ENCODE peak calls at places on chromosome 18, in six cellular contexts. O, A, Q, Y, J and M are unnamed samples.

GRCh38 chr18:7116001-7116831 is 1.4 kb downstream of the LAMA1 start:
- DNase-seq in J (no peak), Q (no peak), A (no peak), O (peak; percentile 78), Y (no peak), M (peak; percentile 50)

GRCh38 chr18:48829443-48830149 is 121.2 kb downstream of the SMAD7 start:
- DNase-seq in Q (no peak), J (no peak), O (peak; percentile 70), Y (no peak), A (no peak), M (no peak)

GRCh38 chr18:36697905-36698304 is 130.9 kb downstream of the TPGS2 start:
- DNase-seq in J (no peak), Q (peak; percentile 73), O (no peak), Y (no peak), A (no peak), M (peak; percentile 94)

GRCh38 chr18:63208676-63209075 is 110.9 kb downstream of the BCL2 start:
- DNase-seq in A (no peak), J (no peak), O (no peak), Q (no peak), Y (no peak), M (no peak)

GRCh38 chr18:35131387-35132283 is 90.4 kb downstream of the MAPRE2 start:
- DNase-seq in Q (no peak), J (no peak), O (no peak), Y (no peak), A (no peak), M (no peak)

GRCh38 chr18:5431836-5432575 is 111.8 kb downstream of the EPB41L3 start:
- DNase-seq in A (no peak), O (no peak), Y (no peak), Q (peak; percentile 15), J (no peak), M (no peak)

GRCh38 chr18:5175378-5175777 is 21.7 kb downstream of the AKAIN1 start:
- DNase-seq in J (peak; percentile 48), A (peak; percentile 75), O (no peak), Y (no peak), Q (no peak), M (no peak)

GRCh38 chr18:63859781-63860535 is 27.5 kb upstream of the SERPINB2 start:
- DNase-seq in O (no peak), Q (no peak), Y (no peak), J (no peak), A (no peak), M (no peak)

GRCh38 chr18:38801640-38802039 is 1236.0 kb upstream of the CELF4 start:
- DNase-seq in Y (no peak), O (peak; percentile 24), Q (no peak), A (no peak), J (no peak), M (no peak)

GRCh38 chr18:25875574-25875973 is 214.8 kb downstream of the SS18 start:
- DNase-seq in J (no peak), O (no peak), Y (no peak), A (no peak), Q (no peak), M (no peak)

GRCh38 chr18:23162473-23162872 is 27.2 kb downstream of the CABLES1 start:
- DNase-seq in O (no peak), Q (no peak), Y (no peak), J (no peak), A (no peak), M (no peak)

GRCh38 chr18:58762781-58763171 is 91.5 kb downstream of the MALT1 start:
- DNase-seq in A (no peak), Q (no peak), Y (no peak), O (no peak), J (no peak), M (no peak)

GRCh38 chr18:25093131-25093530 is 258.8 kb downstream of the ZNF521 start:
- DNase-seq in A (no peak), J (no peak), O (no peak), Q (no peak), Y (no peak), M (no peak)

GRCh38 chr18:41150316-41150715 is 804.7 kb upstream of the PIK3C3 start:
- DNase-seq in O (no peak), Y (no peak), Q (no peak), J (peak; percentile 97), A (no peak), M (no peak)

GRCh38 chr18:74951165-74951760 is 257.7 kb downstream of the PTGR3 start:
- DNase-seq in A (no peak), J (no peak), Y (no peak), Q (peak; percentile 91), O (no peak), M (peak; percentile 80)

GRCh38 chr18:74947875-74948274 is 261.1 kb downstream of the PTGR3 start:
- DNase-seq in Y (no peak), J (no peak), Q (no peak), A (no peak), O (peak; percentile 49), M (no peak)

GRCh38 chr18:74947417-74947816 is 261.5 kb downstream of the PTGR3 start:
- DNase-seq in J (no peak), Y (no peak), A (no peak), Q (no peak), O (peak; percentile 23), M (no peak)

GRCh38 chr18:74950479-74950878 is 258.5 kb downstream of the PTGR3 start:
- DNase-seq in Y (no peak), Q (no peak), O (peak; percentile 32), A (no peak), J (no peak), M (no peak)

GRCh38 chr18:74949611-74950010 is 259.3 kb downstream of the PTGR3 start:
- DNase-seq in A (no peak), O (no peak), Q (no peak), Y (no peak), J (no peak), M (no peak)
- H3K9me2 ChIP-seq in A (no peaks in the 10 kb centered on the region), O (no peaks in the 10 kb centered on the region), Q (no peaks in the 10 kb centered on the region), Y (no peaks in the 10 kb centered on the region), J (no peaks in the 10 kb centered on the region), M (no peaks in the 10 kb centered on the region)

GRCh38 chr18:51137891-51138290 is 59.6 kb downstream of the MEX3C start:
- DNase-seq in J (no peak), A (no peak), Q (no peak), Y (no peak), O (no peak), M (no peak)
- H3K9me2 ChIP-seq in J (no peaks in the 10 kb centered on the region), A (no peaks in the 10 kb centered on the region), Q (no peaks in the 10 kb centered on the region), Y (no peaks in the 10 kb centered on the region), O (no peaks in the 10 kb centered on the region), M (no peaks in the 10 kb centered on the region)

GRCh38 chr18:30748541-30748940 is 294.0 kb downstream of the DSC3 start:
- DNase-seq in Q (no peak), A (no peak), J (no peak), O (no peak), Y (no peak), M (no peak)
- H3K9me2 ChIP-seq in Q (no peaks in the 10 kb centered on the region), A (no peaks in the 10 kb centered on the region), J (no peaks in the 10 kb centered on the region), O (no peaks in the 10 kb centered on the region), Y (no peaks in the 10 kb centered on the region), M (no peaks in the 10 kb centered on the region)

GRCh38 chr18:80133124-80133523 is 24.1 kb downstream of the ADNP2 start:
- DNase-seq in Y (no peak), O (no peak), A (no peak), J (no peak), Q (no peak), M (no peak)
- H3K9me2 ChIP-seq in Y (no peaks in the 10 kb centered on the region), O (no peaks in the 10 kb centered on the region), A (no peaks in the 10 kb centered on the region), J (no peaks in the 10 kb centered on the region), Q (no peaks in the 10 kb centered on the region), M (no peaks in the 10 kb centered on the region)

GRCh38 chr18:44816449-44816848 is 135.8 kb downstream of the SETBP1 start:
- DNase-seq in A (no peak), Y (no peak), Q (no peak), J (no peak), O (no peak), M (no peak)
- H3K9me2 ChIP-seq in A (no peaks in the 10 kb centered on the region), Y (no peaks in the 10 kb centered on the region), Q (no peaks in the 10 kb centered on the region), J (no peaks in the 10 kb centered on the region), O (peaks cover 9% of the 10 kb centered on the region), M (no peaks in the 10 kb centered on the region)

GRCh38 chr18:29406996-29407395 is 1230.1 kb upstream of the CDH2 start:
- DNase-seq in Y (no peak), Q (no peak), A (no peak), J (no peak), O (no peak), M (no peak)
- H3K9me2 ChIP-seq in Y (no peaks in the 10 kb centered on the region), Q (no peaks in the 10 kb centered on the region), A (no peaks in the 10 kb centered on the region), J (no peaks in the 10 kb centered on the region), O (no peaks in the 10 kb centered on the region), M (no peaks in the 10 kb centered on the region)

DNA sequence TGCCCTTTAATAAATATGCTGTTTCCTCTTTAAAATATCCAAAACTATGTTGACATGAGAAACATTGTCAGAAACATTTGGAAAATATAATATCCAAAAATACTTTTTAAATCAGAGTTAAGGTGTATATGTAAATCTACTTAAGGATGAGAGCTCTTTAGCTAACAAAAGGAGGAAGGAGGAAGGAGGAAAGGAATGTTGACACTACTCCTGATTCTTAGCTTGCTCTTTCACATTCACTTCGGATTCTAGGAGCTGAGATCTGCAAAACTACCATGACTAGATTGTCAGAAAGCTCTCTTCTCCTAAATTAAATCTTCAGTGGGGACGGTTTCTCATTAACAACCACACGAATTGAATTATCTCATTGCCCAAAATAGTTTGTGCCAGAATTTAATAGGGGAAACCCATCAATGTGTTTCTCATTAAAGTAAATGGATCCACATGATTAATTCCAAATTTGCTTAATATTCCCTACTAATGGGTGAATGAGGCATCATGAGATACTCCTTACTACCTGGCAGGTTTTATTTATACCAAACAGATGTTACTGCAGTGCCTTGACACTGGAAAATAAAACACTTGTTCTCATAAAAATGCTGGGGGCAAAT is 509.1 kb downstream of the MBD2 start:
- DNase-seq in O (peak; percentile 58), Y (no peak), Q (no peak), A (no peak), J (no peak), M (no peak)
- H3K9me2 ChIP-seq in O (no peaks in the 10 kb centered on the region), Y (no peaks in the 10 kb centered on the region), Q (no peaks in the 10 kb centered on the region), A (no peaks in the 10 kb centered on the region), J (no peaks in the 10 kb centered on the region), M (no peaks in the 10 kb centered on the region)

GRCh38 chr18:50076245-50076644 is 118.7 kb downstream of the MYO5B start:
- DNase-seq in J (no peak), O (no peak), Q (no peak), A (no peak), Y (no peak), M (no peak)
- H3K9me2 ChIP-seq in J (no peaks in the 10 kb centered on the region), O (peaks cover 7% of the 10 kb centered on the region), Q (no peaks in the 10 kb centered on the region), A (no peaks in the 10 kb centered on the region), Y (no peaks in the 10 kb centered on the region), M (no peaks in the 10 kb centered on the region)